ENCODE peak calls at places on chromosome 2, in ten cellular contexts. One of them, this sample, is unnamed.

GRCh38 chr2:234496835-234497591 is at the start of gene ARL4C:
- DNase-seq in activated CD4-positive, alpha-beta T cell treated with anti-CD3 and anti-CD28 coated beads, Interleukin-2, amount 50 U/mL, for 1 hour: peak
- DNase-seq in activated T-helper 9 cell treated with anti-CD3 and anti-CD28 coated beads, Interleukin-2, amount 50 U/mL, for 16 hours: peak
- DNase-seq in LoVo: peak
- DNase-seq in stimulated activated CD8-positive, alpha-beta memory T cell treated with anti-CD3 and anti-CD28 coated beads, Interleukin-15, amount 100 ng/mL, for 24 hours: no peak
- DNase-seq in HuH-7.5: peak
- DNase-seq in cardiac septum: peak
- DNase-seq in amniotic stem cell: peak
- DNase-seq in ecto neural progenitor cell: peak
- DNase-seq in EL: peak
- DNase-seq in this sample: peak

GRCh38 chr2:929011-929735 is 21.5 kb upstream of the SNTG2 start:
- DNase-seq in HuH-7.5: no peak
- DNase-seq in ecto neural progenitor cell: no peak
- DNase-seq in activated CD4-positive, alpha-beta T cell treated with anti-CD3 and anti-CD28 coated beads, Interleukin-2, amount 50 U/mL, for 1 hour: no peak
- DNase-seq in stimulated activated CD8-positive, alpha-beta memory T cell treated with anti-CD3 and anti-CD28 coated beads, Interleukin-15, amount 100 ng/mL, for 24 hours: no peak
- DNase-seq in EL: no peak
- DNase-seq in cardiac septum: no peak
- DNase-seq in activated T-helper 9 cell treated with anti-CD3 and anti-CD28 coated beads, Interleukin-2, amount 50 U/mL, for 16 hours: no peak
- DNase-seq in LoVo: no peak
- DNase-seq in amniotic stem cell: no peak
- DNase-seq in this sample: no peak

GRCh38 chr2:26561918-26562810 is 79.0 kb downstream of the CIB4 start:
- DNase-seq in ecto neural progenitor cell: peak
- DNase-seq in activated T-helper 9 cell treated with anti-CD3 and anti-CD28 coated beads, Interleukin-2, amount 50 U/mL, for 16 hours: no peak
- DNase-seq in amniotic stem cell: no peak
- DNase-seq in activated CD4-positive, alpha-beta T cell treated with anti-CD3 and anti-CD28 coated beads, Interleukin-2, amount 50 U/mL, for 1 hour: peak
- DNase-seq in stimulated activated CD8-positive, alpha-beta memory T cell treated with anti-CD3 and anti-CD28 coated beads, Interleukin-15, amount 100 ng/mL, for 24 hours: peak
- DNase-seq in EL: peak
- DNase-seq in cardiac septum: peak
- DNase-seq in LoVo: peak
- DNase-seq in HuH-7.5: peak
- DNase-seq in this sample: peak

GRCh38 chr2:36376319-36376765 is 20.8 kb downstream of the CRIM1 start:
- DNase-seq in LoVo: peak
- DNase-seq in activated T-helper 9 cell treated with anti-CD3 and anti-CD28 coated beads, Interleukin-2, amount 50 U/mL, for 16 hours: no peak
- DNase-seq in amniotic stem cell: no peak
- DNase-seq in EL: peak
- DNase-seq in cardiac septum: peak
- DNase-seq in ecto neural progenitor cell: no peak
- DNase-seq in stimulated activated CD8-positive, alpha-beta memory T cell treated with anti-CD3 and anti-CD28 coated beads, Interleukin-15, amount 100 ng/mL, for 24 hours: no peak
- DNase-seq in HuH-7.5: no peak
- DNase-seq in activated CD4-positive, alpha-beta T cell treated with anti-CD3 and anti-CD28 coated beads, Interleukin-2, amount 50 U/mL, for 1 hour: no peak
- DNase-seq in this sample: no peak

GRCh38 chr2:156182132-156182531 is 150.4 kb downstream of the NR4A2 start:
- DNase-seq in cardiac septum: no peak
- DNase-seq in stimulated activated CD8-positive, alpha-beta memory T cell treated with anti-CD3 and anti-CD28 coated beads, Interleukin-15, amount 100 ng/mL, for 24 hours: no peak
- DNase-seq in LoVo: peak
- DNase-seq in ecto neural progenitor cell: no peak
- DNase-seq in amniotic stem cell: no peak
- DNase-seq in activated T-helper 9 cell treated with anti-CD3 and anti-CD28 coated beads, Interleukin-2, amount 50 U/mL, for 16 hours: no peak
- DNase-seq in activated CD4-positive, alpha-beta T cell treated with anti-CD3 and anti-CD28 coated beads, Interleukin-2, amount 50 U/mL, for 1 hour: no peak
- DNase-seq in EL: no peak
- DNase-seq in HuH-7.5: no peak
- DNase-seq in this sample: no peak

GRCh38 chr2:230885467-230886130 is 20.9 kb downstream of the ITM2C start:
- DNase-seq in activated CD4-positive, alpha-beta T cell treated with anti-CD3 and anti-CD28 coated beads, Interleukin-2, amount 50 U/mL, for 1 hour: no peak
- DNase-seq in ecto neural progenitor cell: peak
- DNase-seq in HuH-7.5: no peak
- DNase-seq in EL: no peak
- DNase-seq in activated T-helper 9 cell treated with anti-CD3 and anti-CD28 coated beads, Interleukin-2, amount 50 U/mL, for 16 hours: no peak
- DNase-seq in LoVo: no peak
- DNase-seq in cardiac septum: no peak
- DNase-seq in stimulated activated CD8-positive, alpha-beta memory T cell treated with anti-CD3 and anti-CD28 coated beads, Interleukin-15, amount 100 ng/mL, for 24 hours: no peak
- DNase-seq in amniotic stem cell: no peak
- DNase-seq in this sample: no peak

GRCh38 chr2:12607971-12608370 is 108.8 kb upstream of the TRIB2 start:
- DNase-seq in ecto neural progenitor cell: no peak
- DNase-seq in amniotic stem cell: no peak
- DNase-seq in cardiac septum: no peak
- DNase-seq in HuH-7.5: no peak
- DNase-seq in LoVo: no peak
- DNase-seq in activated T-helper 9 cell treated with anti-CD3 and anti-CD28 coated beads, Interleukin-2, amount 50 U/mL, for 16 hours: no peak
- DNase-seq in EL: peak
- DNase-seq in stimulated activated CD8-positive, alpha-beta memory T cell treated with anti-CD3 and anti-CD28 coated beads, Interleukin-15, amount 100 ng/mL, for 24 hours: no peak
- DNase-seq in activated CD4-positive, alpha-beta T cell treated with anti-CD3 and anti-CD28 coated beads, Interleukin-2, amount 50 U/mL, for 1 hour: no peak
- DNase-seq in this sample: no peak

GRCh38 chr2:63840081-63840784 is 1.5 kb upstream of the UGP2 start:
- DNase-seq in stimulated activated CD8-positive, alpha-beta memory T cell treated with anti-CD3 and anti-CD28 coated beads, Interleukin-15, amount 100 ng/mL, for 24 hours: no peak
- DNase-seq in activated CD4-positive, alpha-beta T cell treated with anti-CD3 and anti-CD28 coated beads, Interleukin-2, amount 50 U/mL, for 1 hour: no peak
- DNase-seq in amniotic stem cell: no peak
- DNase-seq in ecto neural progenitor cell: no peak
- DNase-seq in activated T-helper 9 cell treated with anti-CD3 and anti-CD28 coated beads, Interleukin-2, amount 50 U/mL, for 16 hours: no peak
- DNase-seq in HuH-7.5: peak
- DNase-seq in LoVo: peak
- DNase-seq in EL: no peak
- DNase-seq in cardiac septum: no peak
- DNase-seq in this sample: no peak

GRCh38 chr2:98936133-98936916 is at the start of gene CRACDL:
- DNase-seq in LoVo: no peak
- DNase-seq in stimulated activated CD8-positive, alpha-beta memory T cell treated with anti-CD3 and anti-CD28 coated beads, Interleukin-15, amount 100 ng/mL, for 24 hours: no peak
- DNase-seq in amniotic stem cell: no peak
- DNase-seq in activated T-helper 9 cell treated with anti-CD3 and anti-CD28 coated beads, Interleukin-2, amount 50 U/mL, for 16 hours: no peak
- DNase-seq in EL: no peak
- DNase-seq in activated CD4-positive, alpha-beta T cell treated with anti-CD3 and anti-CD28 coated beads, Interleukin-2, amount 50 U/mL, for 1 hour: no peak
- DNase-seq in ecto neural progenitor cell: peak
- DNase-seq in HuH-7.5: peak
- DNase-seq in cardiac septum: no peak
- DNase-seq in this sample: peak

GRCh38 chr2:85642725-85643124 is 25.3 kb downstream of the SFTPB start:
- DNase-seq in stimulated activated CD8-positive, alpha-beta memory T cell treated with anti-CD3 and anti-CD28 coated beads, Interleukin-15, amount 100 ng/mL, for 24 hours: no peak
- DNase-seq in ecto neural progenitor cell: no peak
- DNase-seq in cardiac septum: peak
- DNase-seq in LoVo: no peak
- DNase-seq in EL: no peak
- DNase-seq in activated T-helper 9 cell treated with anti-CD3 and anti-CD28 coated beads, Interleukin-2, amount 50 U/mL, for 16 hours: no peak
- DNase-seq in HuH-7.5: no peak
- DNase-seq in amniotic stem cell: no peak
- DNase-seq in activated CD4-positive, alpha-beta T cell treated with anti-CD3 and anti-CD28 coated beads, Interleukin-2, amount 50 U/mL, for 1 hour: no peak
- DNase-seq in this sample: no peak

GRCh38 chr2:29817846-29818680 is 103.3 kb downstream of the ALK start:
- DNase-seq in EL: no peak
- DNase-seq in activated T-helper 9 cell treated with anti-CD3 and anti-CD28 coated beads, Interleukin-2, amount 50 U/mL, for 16 hours: no peak
- DNase-seq in stimulated activated CD8-positive, alpha-beta memory T cell treated with anti-CD3 and anti-CD28 coated beads, Interleukin-15, amount 100 ng/mL, for 24 hours: no peak
- DNase-seq in ecto neural progenitor cell: no peak
- DNase-seq in amniotic stem cell: no peak
- DNase-seq in cardiac septum: no peak
- DNase-seq in LoVo: no peak
- DNase-seq in activated CD4-positive, alpha-beta T cell treated with anti-CD3 and anti-CD28 coated beads, Interleukin-2, amount 50 U/mL, for 1 hour: no peak
- DNase-seq in HuH-7.5: no peak
- DNase-seq in this sample: no peak

GRCh38 chr2:241636182-241636982 is 576 bp downstream of the THAP4 start:
- DNase-seq in ecto neural progenitor cell: peak
- DNase-seq in amniotic stem cell: no peak
- DNase-seq in cardiac septum: no peak
- DNase-seq in EL: peak
- DNase-seq in activated T-helper 9 cell treated with anti-CD3 and anti-CD28 coated beads, Interleukin-2, amount 50 U/mL, for 16 hours: peak
- DNase-seq in stimulated activated CD8-positive, alpha-beta memory T cell treated with anti-CD3 and anti-CD28 coated beads, Interleukin-15, amount 100 ng/mL, for 24 hours: no peak
- DNase-seq in LoVo: peak
- DNase-seq in activated CD4-positive, alpha-beta T cell treated with anti-CD3 and anti-CD28 coated beads, Interleukin-2, amount 50 U/mL, for 1 hour: peak
- DNase-seq in HuH-7.5: peak
- DNase-seq in this sample: peak

GRCh38 chr2:44730583-44730982 is 210.9 kb upstream of the SIX3 start:
- DNase-seq in ecto neural progenitor cell: no peak
- DNase-seq in activated CD4-positive, alpha-beta T cell treated with anti-CD3 and anti-CD28 coated beads, Interleukin-2, amount 50 U/mL, for 1 hour: no peak
- DNase-seq in amniotic stem cell: no peak
- DNase-seq in cardiac septum: no peak
- DNase-seq in stimulated activated CD8-positive, alpha-beta memory T cell treated with anti-CD3 and anti-CD28 coated beads, Interleukin-15, amount 100 ng/mL, for 24 hours: no peak
- DNase-seq in EL: no peak
- DNase-seq in HuH-7.5: no peak
- DNase-seq in activated T-helper 9 cell treated with anti-CD3 and anti-CD28 coated beads, Interleukin-2, amount 50 U/mL, for 16 hours: no peak
- DNase-seq in LoVo: no peak
- DNase-seq in this sample: no peak

GRCh38 chr2:150165988-150166965 is 321.2 kb downstream of the RND3 start:
- DNase-seq in amniotic stem cell: no peak
- DNase-seq in stimulated activated CD8-positive, alpha-beta memory T cell treated with anti-CD3 and anti-CD28 coated beads, Interleukin-15, amount 100 ng/mL, for 24 hours: no peak
- DNase-seq in cardiac septum: no peak
- DNase-seq in HuH-7.5: no peak
- DNase-seq in EL: no peak
- DNase-seq in LoVo: peak
- DNase-seq in ecto neural progenitor cell: no peak
- DNase-seq in activated CD4-positive, alpha-beta T cell treated with anti-CD3 and anti-CD28 coated beads, Interleukin-2, amount 50 U/mL, for 1 hour: no peak
- DNase-seq in activated T-helper 9 cell treated with anti-CD3 and anti-CD28 coated beads, Interleukin-2, amount 50 U/mL, for 16 hours: no peak
- DNase-seq in this sample: no peak

GRCh38 chr2:28406276-28407096 is 13.8 kb downstream of the FOSL2 start:
- DNase-seq in stimulated activated CD8-positive, alpha-beta memory T cell treated with anti-CD3 and anti-CD28 coated beads, Interleukin-15, amount 100 ng/mL, for 24 hours: no peak
- DNase-seq in LoVo: no peak
- DNase-seq in ecto neural progenitor cell: no peak
- DNase-seq in amniotic stem cell: no peak
- DNase-seq in HuH-7.5: no peak
- DNase-seq in activated T-helper 9 cell treated with anti-CD3 and anti-CD28 coated beads, Interleukin-2, amount 50 U/mL, for 16 hours: peak
- DNase-seq in activated CD4-positive, alpha-beta T cell treated with anti-CD3 and anti-CD28 coated beads, Interleukin-2, amount 50 U/mL, for 1 hour: peak
- DNase-seq in cardiac septum: peak
- DNase-seq in EL: peak
- DNase-seq in this sample: no peak

GRCh38 chr2:200862532-200863000 is 1.9 kb downstream of the CLK1 start:
- DNase-seq in activated T-helper 9 cell treated with anti-CD3 and anti-CD28 coated beads, Interleukin-2, amount 50 U/mL, for 16 hours: peak
- DNase-seq in stimulated activated CD8-positive, alpha-beta memory T cell treated with anti-CD3 and anti-CD28 coated beads, Interleukin-15, amount 100 ng/mL, for 24 hours: no peak
- DNase-seq in LoVo: no peak
- DNase-seq in activated CD4-positive, alpha-beta T cell treated with anti-CD3 and anti-CD28 coated beads, Interleukin-2, amount 50 U/mL, for 1 hour: peak
- DNase-seq in cardiac septum: no peak
- DNase-seq in EL: peak
- DNase-seq in ecto neural progenitor cell: no peak
- DNase-seq in amniotic stem cell: peak
- DNase-seq in HuH-7.5: no peak
- DNase-seq in this sample: no peak

GRCh38 chr2:28855193-28855592 is 14.9 kb downstream of the TRMT61B start:
- DNase-seq in ecto neural progenitor cell: no peak
- DNase-seq in LoVo: no peak
- DNase-seq in EL: peak
- DNase-seq in stimulated activated CD8-positive, alpha-beta memory T cell treated with anti-CD3 and anti-CD28 coated beads, Interleukin-15, amount 100 ng/mL, for 24 hours: no peak
- DNase-seq in cardiac septum: no peak
- DNase-seq in HuH-7.5: no peak
- DNase-seq in activated CD4-positive, alpha-beta T cell treated with anti-CD3 and anti-CD28 coated beads, Interleukin-2, amount 50 U/mL, for 1 hour: no peak
- DNase-seq in activated T-helper 9 cell treated with anti-CD3 and anti-CD28 coated beads, Interleukin-2, amount 50 U/mL, for 16 hours: no peak
- DNase-seq in amniotic stem cell: no peak
- DNase-seq in this sample: no peak

GRCh38 chr2:238294046-238294392 is 5.6 kb upstream of the PER2 start:
- DNase-seq in activated T-helper 9 cell treated with anti-CD3 and anti-CD28 coated beads, Interleukin-2, amount 50 U/mL, for 16 hours: no peak
- DNase-seq in HuH-7.5: no peak
- DNase-seq in activated CD4-positive, alpha-beta T cell treated with anti-CD3 and anti-CD28 coated beads, Interleukin-2, amount 50 U/mL, for 1 hour: no peak
- DNase-seq in EL: no peak
- DNase-seq in amniotic stem cell: no peak
- DNase-seq in ecto neural progenitor cell: no peak
- DNase-seq in LoVo: no peak
- DNase-seq in cardiac septum: peak
- DNase-seq in stimulated activated CD8-positive, alpha-beta memory T cell treated with anti-CD3 and anti-CD28 coated beads, Interleukin-15, amount 100 ng/mL, for 24 hours: no peak
- DNase-seq in this sample: no peak

GRCh38 chr2:189673661-189674373 is 653 bp upstream of the ANKAR start:
- DNase-seq in HuH-7.5: no peak
- DNase-seq in ecto neural progenitor cell: no peak
- DNase-seq in activated CD4-positive, alpha-beta T cell treated with anti-CD3 and anti-CD28 coated beads, Interleukin-2, amount 50 U/mL, for 1 hour: no peak
- DNase-seq in amniotic stem cell: no peak
- DNase-seq in LoVo: no peak
- DNase-seq in stimulated activated CD8-positive, alpha-beta memory T cell treated with anti-CD3 and anti-CD28 coated beads, Interleukin-15, amount 100 ng/mL, for 24 hours: no peak
- DNase-seq in cardiac septum: no peak
- DNase-seq in EL: no peak
- DNase-seq in activated T-helper 9 cell treated with anti-CD3 and anti-CD28 coated beads, Interleukin-2, amount 50 U/mL, for 16 hours: no peak
- DNase-seq in this sample: no peak

GRCh38 chr2:43255249-43255960 is 29.0 kb upstream of the ZFP36L2 start:
- DNase-seq in ecto neural progenitor cell: no peak
- DNase-seq in activated CD4-positive, alpha-beta T cell treated with anti-CD3 and anti-CD28 coated beads, Interleukin-2, amount 50 U/mL, for 1 hour: no peak
- DNase-seq in cardiac septum: no peak
- DNase-seq in LoVo: peak
- DNase-seq in HuH-7.5: no peak
- DNase-seq in activated T-helper 9 cell treated with anti-CD3 and anti-CD28 coated beads, Interleukin-2, amount 50 U/mL, for 16 hours: no peak
- DNase-seq in stimulated activated CD8-positive, alpha-beta memory T cell treated with anti-CD3 and anti-CD28 coated beads, Interleukin-15, amount 100 ng/mL, for 24 hours: no peak
- DNase-seq in amniotic stem cell: no peak
- DNase-seq in EL: no peak
- DNase-seq in this sample: no peak

GRCh38 chr2:241794250-241794823 is 14.7 kb upstream of the NEU4 start:
- DNase-seq in stimulated activated CD8-positive, alpha-beta memory T cell treated with anti-CD3 and anti-CD28 coated beads, Interleukin-15, amount 100 ng/mL, for 24 hours: no peak
- DNase-seq in cardiac septum: no peak
- DNase-seq in LoVo: no peak
- DNase-seq in HuH-7.5: peak
- DNase-seq in amniotic stem cell: no peak
- DNase-seq in activated CD4-positive, alpha-beta T cell treated with anti-CD3 and anti-CD28 coated beads, Interleukin-2, amount 50 U/mL, for 1 hour: peak
- DNase-seq in EL: no peak
- DNase-seq in ecto neural progenitor cell: no peak
- DNase-seq in activated T-helper 9 cell treated with anti-CD3 and anti-CD28 coated beads, Interleukin-2, amount 50 U/mL, for 16 hours: no peak
- DNase-seq in this sample: no peak

GRCh38 chr2:30265441-30266015 is 34.2 kb downstream of the LBH start:
- DNase-seq in stimulated activated CD8-positive, alpha-beta memory T cell treated with anti-CD3 and anti-CD28 coated beads, Interleukin-15, amount 100 ng/mL, for 24 hours: no peak
- DNase-seq in activated CD4-positive, alpha-beta T cell treated with anti-CD3 and anti-CD28 coated beads, Interleukin-2, amount 50 U/mL, for 1 hour: no peak
- DNase-seq in EL: peak
- DNase-seq in amniotic stem cell: peak
- DNase-seq in cardiac septum: no peak
- DNase-seq in LoVo: no peak
- DNase-seq in HuH-7.5: no peak
- DNase-seq in ecto neural progenitor cell: no peak
- DNase-seq in activated T-helper 9 cell treated with anti-CD3 and anti-CD28 coated beads, Interleukin-2, amount 50 U/mL, for 16 hours: no peak
- DNase-seq in this sample: no peak